ENCODE peak calls at places on chromosomes 12 and 14, in four cellular contexts. F, V, D and S are unnamed samples.

GRCh38 chr12:131380961-131381705 is 329.8 kb upstream of the SFSWAP start:
- DNase-seq in F (peak), V (no peak), D (no peak), S (no peak)

GRCh38 chr12:4807813-4808212 is 87.6 kb downstream of the GALNT8 start:
- DNase-seq in F (no peak), V (no peak), D (no peak), S (no peak)

GRCh38 chr12:127628655-127629054 is 638.3 kb upstream of the TMEM132C start:
- DNase-seq in F (no peak), V (no peak), D (no peak), S (no peak)

GRCh38 chr12:24922109-24922508 is 26.8 kb downstream of the BCAT1 start:
- DNase-seq in F (no peak), V (no peak), D (no peak), S (no peak)

GRCh38 chr12:15001733-15002471 is 29.1 kb downstream of the PDE6H start:
- DNase-seq in F (peak), V (no peak), D (peak), S (peak)

GRCh38 chr14:63421226-63421625 is 102.5 kb upstream of the GPHB5 start:
- DNase-seq in F (no peak), V (no peak), D (no peak), S (no peak)

GRCh38 chr12:124479680-124480468 is 87.5 kb downstream of the NCOR2 start:
- DNase-seq in F (no peak), V (no peak), D (peak), S (peak)

GRCh38 chr12:80937391-80938238 is at the start of gene LIN7A:
- DNase-seq in F (peak), V (no peak), D (peak), S (peak)

GRCh38 chr12:101018540-101018939 is 191.5 kb downstream of the SLC5A8 start:
- DNase-seq in F (no peak), V (no peak), D (no peak), S (no peak)

GRCh38 chr14:45526715-45527549 is 273.9 kb upstream of the MIS18BP1 start:
- DNase-seq in F (no peak), V (no peak), D (peak), S (peak)

GRCh38 chr12:14779834-14780233 is 23.4 kb downstream of the WBP11 start:
- DNase-seq in F (no peak), V (no peak), D (no peak), S (no peak)

GRCh38 chr12:28683371-28683770 is 465.7 kb upstream of the FAR2 start:
- DNase-seq in F (no peak), V (no peak), D (no peak), S (no peak)

GRCh38 chr12:42590324-42590934 is 883 bp upstream of the PRICKLE1 start:
- DNase-seq in F (peak), V (no peak), D (peak), S (peak)

GRCh38 chr12:8077207-8077606 is 4.9 kb upstream of the NECAP1 start:
- DNase-seq in F (no peak), V (no peak), D (no peak), S (peak)

GRCh38 chr12:14714437-14714836 is 18.0 kb upstream of the GUCY2C start:
- DNase-seq in F (no peak), V (no peak), D (no peak), S (no peak)

GRCh38 chr12:89618113-89618862 is 90.3 kb downstream of the ATP2B1 start:
- DNase-seq in F (no peak), V (no peak), D (no peak), S (no peak)

GRCh38 chr12:124754949-124755800 is 108.5 kb downstream of the SCARB1 start:
- DNase-seq in F (peak), V (no peak), D (peak), S (peak)

GRCh38 chr14:102510616-102511520 is 1.3 kb upstream of the ANKRD9 start:
- DNase-seq in F (no peak), V (no peak), D (peak), S (peak)

GRCh38 chr12:14995583-14996425 is 23.0 kb downstream of the PDE6H start:
- DNase-seq in F (no peak), V (no peak), D (no peak), S (peak)

GRCh38 chr12:15469342-15469741 is 147.0 kb downstream of the PTPRO start:
- DNase-seq in F (no peak), V (no peak), D (no peak), S (no peak)

GRCh38 chr14:78851189-78851588 is 681.0 kb downstream of the NRXN3 start:
- DNase-seq in F (no peak), V (no peak), D (no peak), S (no peak)

GRCh38 chr12:3496964-3497363 is 6.0 kb downstream of the PRMT8 start:
- DNase-seq in F (no peak), V (no peak), D (peak), S (peak)

GRCh38 chr12:11508699-11509098 is 113.3 kb upstream of the PRB2 start:
- DNase-seq in F (no peak), V (no peak), D (no peak), S (no peak)

GRCh38 chr12:1927051-1927680 is 8.7 kb upstream of the CACNA2D4 start:
- DNase-seq in F (no peak), V (no peak), D (no peak), S (no peak)

GRCh38 chr14:91377700-91378652 is 39.6 kb downstream of the CCDC88C start:
- DNase-seq in F (no peak), V (no peak), D (no peak), S (peak)

GRCh38 chr14:64880382-64881121 is 845 bp upstream of the SPTB start:
- DNase-seq in F (peak), V (peak), D (peak), S (peak)

GRCh38 chr12:115433014-115433634 is 749.1 kb upstream of the TBX3 start:
- DNase-seq in F (no peak), V (no peak), D (no peak), S (peak)

GRCh38 chr12:94157891-94158495 is 9.6 kb downstream of the PLXNC1 start:
- DNase-seq in F (no peak), V (no peak), D (no peak), S (no peak)

GRCh38 chr14:28406181-28406580 is 360.4 kb upstream of the FOXG1 start:
- DNase-seq in F (no peak), V (no peak), D (no peak), S (no peak)

GRCh38 chr14:104882325-104882973 is 17.4 kb downstream of the CEP170B start:
- DNase-seq in F (no peak), V (no peak), D (peak), S (peak)